ENCODE peak calls at places on chromosomes 12 and 14, in five cellular contexts. One of them, this sample, is unnamed.
A peak's percentile ranks its signal among the peaks of the same experiment; 100 is the strongest.

GRCh38 chr14:43687866-43688265 is 819.2 kb downstream of the FSCB start:
- DNase-seq in endothelial cell of umbilical vein: no peak
- DNase-seq in HCT116: no peak
- DNase-seq in A549: no peak
- DNase-seq in mammary epithelial cell: peak; percentile 21
- DNase-seq in this sample: peak; percentile 64

GRCh38 chr14:25049559-25050493 is at the start of gene STXBP6:
- DNase-seq in endothelial cell of umbilical vein: peak; percentile 39
- DNase-seq in HCT116: no peak
- DNase-seq in A549: peak; percentile 11
- DNase-seq in mammary epithelial cell: peak; percentile 62
- DNase-seq in this sample: no peak

GRCh38 chr12:82146740-82147139 is 211.4 kb downstream of the CCDC59 start:
- DNase-seq in endothelial cell of umbilical vein: no peak
- DNase-seq in HCT116: no peak
- DNase-seq in A549: no peak
- DNase-seq in mammary epithelial cell: no peak
- DNase-seq in this sample: no peak

GRCh38 chr14:96509457-96510090 is 7.4 kb downstream of the PAPOLA start:
- DNase-seq in endothelial cell of umbilical vein: no peak
- DNase-seq in HCT116: no peak
- DNase-seq in A549: no peak
- DNase-seq in mammary epithelial cell: no peak
- DNase-seq in this sample: no peak

GRCh38 chr12:93848453-93849120 is 171.4 kb downstream of the CRADD start:
- DNase-seq in endothelial cell of umbilical vein: peak; percentile 6
- DNase-seq in HCT116: no peak
- DNase-seq in A549: no peak
- DNase-seq in mammary epithelial cell: no peak
- DNase-seq in this sample: peak; percentile 13

GRCh38 chr14:93772263-93772662 is 16.0 kb downstream of the PRIMA1 start:
- DNase-seq in endothelial cell of umbilical vein: no peak
- DNase-seq in HCT116: no peak
- DNase-seq in A549: no peak
- DNase-seq in mammary epithelial cell: no peak
- DNase-seq in this sample: no peak

GRCh38 chr12:132517013-132517739 is 27.2 kb downstream of the FBRSL1 start:
- DNase-seq in endothelial cell of umbilical vein: no peak
- DNase-seq in HCT116: no peak
- DNase-seq in A549: no peak
- DNase-seq in mammary epithelial cell: no peak
- DNase-seq in this sample: no peak

GRCh38 chr12:62466018-62466595 is 519 bp upstream of the MON2 start:
- DNase-seq in endothelial cell of umbilical vein: no peak
- DNase-seq in HCT116: no peak
- DNase-seq in A549: peak; percentile 44
- DNase-seq in mammary epithelial cell: peak; percentile 27
- DNase-seq in this sample: peak; percentile 44

GRCh38 chr14:98665019-98665418 is 607.0 kb downstream of the BCL11B start:
- DNase-seq in endothelial cell of umbilical vein: no peak
- DNase-seq in HCT116: no peak
- DNase-seq in A549: no peak
- DNase-seq in mammary epithelial cell: no peak
- DNase-seq in this sample: no peak

GRCh38 chr14:95044463-95045254 is 112.7 kb downstream of the DICER1 start:
- DNase-seq in endothelial cell of umbilical vein: no peak
- DNase-seq in HCT116: no peak
- DNase-seq in A549: no peak
- DNase-seq in mammary epithelial cell: no peak
- DNase-seq in this sample: no peak

GRCh38 chr14:29584992-29585391 is 342.7 kb downstream of the PRKD1 start:
- DNase-seq in endothelial cell of umbilical vein: peak; percentile 37
- DNase-seq in HCT116: no peak
- DNase-seq in A549: no peak
- DNase-seq in mammary epithelial cell: no peak
- DNase-seq in this sample: peak; percentile 2

GRCh38 chr14:73168691-73169090 is 32.4 kb downstream of the PSEN1 start:
- DNase-seq in endothelial cell of umbilical vein: no peak
- DNase-seq in HCT116: no peak
- DNase-seq in A549: no peak
- DNase-seq in mammary epithelial cell: no peak
- DNase-seq in this sample: no peak

GRCh38 chr12:3178671-3179413 is 101.7 kb downstream of the TSPAN9 start:
- DNase-seq in endothelial cell of umbilical vein: no peak
- DNase-seq in HCT116: no peak
- DNase-seq in A549: no peak
- DNase-seq in mammary epithelial cell: no peak
- DNase-seq in this sample: no peak

GRCh38 chr12:1533205-1533601 is 61.2 kb downstream of the FBXL14 start:
- DNase-seq in endothelial cell of umbilical vein: no peak
- DNase-seq in HCT116: no peak
- DNase-seq in A549: no peak
- DNase-seq in mammary epithelial cell: no peak
- DNase-seq in this sample: no peak

GRCh38 chr12:118259079-118259478 is 113.6 kb downstream of the TAOK3 start:
- DNase-seq in endothelial cell of umbilical vein: no peak
- DNase-seq in HCT116: no peak
- DNase-seq in A549: no peak
- DNase-seq in mammary epithelial cell: no peak
- DNase-seq in this sample: no peak

GRCh38 chr14:67358914-67359313 is 690 bp downstream of the ATP6V1D start:
- DNase-seq in endothelial cell of umbilical vein: no peak
- DNase-seq in HCT116: no peak
- DNase-seq in A549: peak; percentile 19
- DNase-seq in mammary epithelial cell: peak; percentile 23
- DNase-seq in this sample: peak; percentile 11

GRCh38 chr12:43241971-43242370 is 310.0 kb downstream of the ADAMTS20 start:
- DNase-seq in endothelial cell of umbilical vein: peak; percentile 27
- DNase-seq in HCT116: no peak
- DNase-seq in A549: no peak
- DNase-seq in mammary epithelial cell: no peak
- DNase-seq in this sample: no peak

GRCh38 chr12:49518914-49519573 is 19.8 kb upstream of the KCNH3 start:
- DNase-seq in endothelial cell of umbilical vein: peak; percentile 73
- DNase-seq in HCT116: no peak
- DNase-seq in A549: no peak
- DNase-seq in mammary epithelial cell: no peak
- DNase-seq in this sample: peak; percentile 23

GRCh38 chr12:109093022-109093918 is at the start of gene ALKBH2:
- DNase-seq in endothelial cell of umbilical vein: peak; percentile 89
- DNase-seq in HCT116: peak; percentile 88
- DNase-seq in A549: peak; percentile 93
- DNase-seq in mammary epithelial cell: peak; percentile 84
- DNase-seq in this sample: peak; percentile 97

GRCh38 chr14:55766071-55766470 is 186.1 kb downstream of the KTN1 start:
- DNase-seq in endothelial cell of umbilical vein: no peak
- DNase-seq in HCT116: no peak
- DNase-seq in A549: no peak
- DNase-seq in mammary epithelial cell: no peak
- DNase-seq in this sample: no peak

GRCh38 chr12:48814313-48815280 is 3.7 kb upstream of the CACNB3 start:
- DNase-seq in endothelial cell of umbilical vein: peak; percentile 73
- DNase-seq in HCT116: peak; percentile 39
- DNase-seq in A549: peak; percentile 87
- DNase-seq in mammary epithelial cell: peak; percentile 73
- DNase-seq in this sample: peak; percentile 82

GRCh38 chr14:42047421-42048045 is 440.9 kb downstream of the LRFN5 start:
- DNase-seq in endothelial cell of umbilical vein: no peak
- DNase-seq in HCT116: no peak
- DNase-seq in A549: no peak
- DNase-seq in mammary epithelial cell: no peak
- DNase-seq in this sample: peak; percentile 49

GRCh38 chr12:131287938-131288797 is 334.5 kb downstream of the ADGRD1 start:
- DNase-seq in endothelial cell of umbilical vein: no peak
- DNase-seq in HCT116: no peak
- DNase-seq in A549: no peak
- DNase-seq in mammary epithelial cell: no peak
- DNase-seq in this sample: no peak

GRCh38 chr12:46450279-46450748 is 77.7 kb upstream of the SLC38A2 start:
- DNase-seq in endothelial cell of umbilical vein: peak; percentile 73
- DNase-seq in HCT116: no peak
- DNase-seq in A549: no peak
- DNase-seq in mammary epithelial cell: peak; percentile 32
- DNase-seq in this sample: peak; percentile 65

GRCh38 chr12:88417531-88417930 is 162.7 kb downstream of the KITLG start:
- DNase-seq in endothelial cell of umbilical vein: no peak
- DNase-seq in HCT116: no peak
- DNase-seq in A549: no peak
- DNase-seq in mammary epithelial cell: no peak
- DNase-seq in this sample: peak; percentile 54

GRCh38 chr12:120181991-120182631 is 12.4 kb downstream of the GCN1 start:
- DNase-seq in endothelial cell of umbilical vein: no peak
- DNase-seq in HCT116: no peak
- DNase-seq in A549: no peak
- DNase-seq in mammary epithelial cell: peak; percentile 95
- DNase-seq in this sample: peak; percentile 92

GRCh38 chr12:6606331-6607131 is 648 bp downstream of the CHD4 start:
- DNase-seq in endothelial cell of umbilical vein: peak; percentile 40
- DNase-seq in HCT116: no peak
- DNase-seq in A549: peak; percentile 62
- DNase-seq in mammary epithelial cell: peak; percentile 24
- DNase-seq in this sample: no peak

GRCh38 chr12:43551271-43551970 is 582 bp downstream of the ADAMTS20 start:
- DNase-seq in endothelial cell of umbilical vein: no peak
- DNase-seq in HCT116: no peak
- DNase-seq in A549: no peak
- DNase-seq in mammary epithelial cell: peak; percentile 8
- DNase-seq in this sample: no peak

GRCh38 chr12:83802011-83802410 is 1110.6 kb downstream of the SLC6A15 start:
- DNase-seq in endothelial cell of umbilical vein: no peak
- DNase-seq in HCT116: no peak
- DNase-seq in A549: no peak
- DNase-seq in mammary epithelial cell: no peak
- DNase-seq in this sample: no peak

GRCh38 chr12:46499901-46500300 is 127.3 kb upstream of the SLC38A2 start:
- DNase-seq in endothelial cell of umbilical vein: no peak
- DNase-seq in HCT116: no peak
- DNase-seq in A549: no peak
- DNase-seq in mammary epithelial cell: no peak
- DNase-seq in this sample: no peak

GRCh38 chr12:61291647-61292046 is 968.6 kb upstream of the USP15 start:
- DNase-seq in endothelial cell of umbilical vein: no peak
- DNase-seq in HCT116: no peak
- DNase-seq in A549: no peak
- DNase-seq in mammary epithelial cell: peak; percentile 59
- DNase-seq in this sample: peak; percentile 24

GRCh38 chr14:79265366-79265765 is 945.9 kb downstream of the DIO2 start:
- DNase-seq in endothelial cell of umbilical vein: no peak
- DNase-seq in HCT116: no peak
- DNase-seq in A549: no peak
- DNase-seq in mammary epithelial cell: peak; percentile 8
- DNase-seq in this sample: peak; percentile 8

GRCh38 chr14:104355949-104356737 is 217.8 kb downstream of the KIF26A start:
- DNase-seq in endothelial cell of umbilical vein: no peak
- DNase-seq in HCT116: no peak
- DNase-seq in A549: no peak
- DNase-seq in mammary epithelial cell: no peak
- DNase-seq in this sample: no peak
- H3K4me3 ChIP-seq in endothelial cell of umbilical vein: no peak overlapping the region
- H3K4me3 ChIP-seq in HCT116: no peak overlapping the region
- H3K4me3 ChIP-seq in A549: no peak overlapping the region
- H3K4me3 ChIP-seq in mammary epithelial cell: no peak overlapping the region
- H3K4me3 ChIP-seq in this sample: no peak overlapping the region

GRCh38 chr14:57302883-57303282 is 34.1 kb downstream of the AP5M1 start:
- DNase-seq in endothelial cell of umbilical vein: no peak
- DNase-seq in HCT116: no peak
- DNase-seq in A549: no peak
- DNase-seq in mammary epithelial cell: no peak
- DNase-seq in this sample: no peak
- H3K4me1 ChIP-seq in endothelial cell of umbilical vein: no peaks in the 10 kb centered on the region
- H3K4me1 ChIP-seq in HCT116: no peaks in the 10 kb centered on the region
- H3K4me1 ChIP-seq in A549: no peaks in the 10 kb centered on the region
- H3K4me1 ChIP-seq in mammary epithelial cell: no peaks in the 10 kb centered on the region
- H3K4me1 ChIP-seq in this sample: no peaks in the 10 kb centered on the region

GRCh38 chr14:100645986-100646314 is 58.7 kb upstream of the BEGAIN start:
- DNase-seq in endothelial cell of umbilical vein: no peak
- DNase-seq in HCT116: no peak
- DNase-seq in A549: no peak
- DNase-seq in mammary epithelial cell: no peak
- DNase-seq in this sample: no peak

GRCh38 chr14:100648474-100649172 is 61.4 kb upstream of the BEGAIN start:
- DNase-seq in endothelial cell of umbilical vein: no peak
- DNase-seq in HCT116: no peak
- DNase-seq in A549: no peak
- DNase-seq in mammary epithelial cell: no peak
- DNase-seq in this sample: peak; percentile 21

GRCh38 chr14:100652739-100653138 is 65.5 kb upstream of the BEGAIN start:
- DNase-seq in endothelial cell of umbilical vein: no peak
- DNase-seq in HCT116: no peak
- DNase-seq in A549: no peak
- DNase-seq in mammary epithelial cell: no peak
- DNase-seq in this sample: no peak

GRCh38 chr14:100651999-100652508 is 64.8 kb upstream of the BEGAIN start:
- DNase-seq in endothelial cell of umbilical vein: no peak
- DNase-seq in HCT116: no peak
- DNase-seq in A549: no peak
- DNase-seq in mammary epithelial cell: peak; percentile 14
- DNase-seq in this sample: peak; percentile 35

GRCh38 chr14:100649173-100649519 is 61.9 kb upstream of the BEGAIN start:
- DNase-seq in endothelial cell of umbilical vein: peak; percentile 61
- DNase-seq in HCT116: no peak
- DNase-seq in A549: no peak
- DNase-seq in mammary epithelial cell: no peak
- DNase-seq in this sample: peak; percentile 68
- H3K4me2 ChIP-seq in endothelial cell of umbilical vein: no peak overlapping the region
- H3K4me2 ChIP-seq in HCT116: peak overlapping the region; percentile 41
- H3K4me2 ChIP-seq in A549: peak overlapping the region; percentile 75
- H3K4me2 ChIP-seq in mammary epithelial cell: no peak overlapping the region
- H3K4me2 ChIP-seq in this sample: peak overlapping the region; percentile 32

DNA sequence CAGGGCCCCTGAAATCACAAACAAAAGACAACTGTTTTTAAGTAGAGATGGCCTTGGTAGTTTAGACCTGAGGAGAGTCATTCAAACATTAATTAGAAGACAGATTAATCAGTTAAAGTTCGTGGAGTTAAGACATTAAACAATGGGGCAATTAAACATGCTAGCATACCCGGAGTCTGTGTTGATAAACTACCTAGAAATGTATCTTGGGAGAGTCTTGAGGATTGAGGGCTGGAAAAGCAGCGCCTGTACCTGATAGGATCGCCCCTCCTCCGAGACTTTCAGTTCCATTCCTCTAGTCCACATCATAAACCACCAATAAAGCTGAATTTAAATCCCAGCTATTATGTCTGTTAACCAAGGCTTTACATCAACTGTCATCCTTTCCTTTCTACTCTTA is 1.0 kb upstream of the KRAS start:
- DNase-seq in endothelial cell of umbilical vein: no peak
- DNase-seq in HCT116: no peak
- DNase-seq in A549: no peak
- DNase-seq in mammary epithelial cell: no peak
- DNase-seq in this sample: no peak
- H3K4me3 ChIP-seq in endothelial cell of umbilical vein: peak overlapping the region; percentile 77
- H3K4me3 ChIP-seq in HCT116: peak overlapping the region; percentile 52
- H3K4me3 ChIP-seq in A549: peak overlapping the region; percentile 91
- H3K4me3 ChIP-seq in mammary epithelial cell: peak overlapping the region; percentile 88
- H3K4me3 ChIP-seq in this sample: peak overlapping the region; percentile 96

This sample was measured in PC-3.